ENCODE peak calls at places on chromosomes 13 and 19, in ten cellular contexts. G is psoas muscle; D is CD4-positive, alpha-beta memory T cell; Q is coronary artery; C is heart left ventricle; F is PC-3; J is AG04450; A is CD8-positive, alpha-beta T cell; L is heart right ventricle; V is dorsolateral prefrontal cortex. Y is an unnamed sample.

GRCh38 chr13:105847532-105848295 is 687.7 kb downstream of the EFNB2 start:
- DNase-seq in Q (no peak), D (no peak), J (no peak), G (no peak), L (no peak), C (no peak), V (no peak), F (peak), A (no peak), Y (no peak)

GRCh38 chr13:50636007-50636704 is 207.3 kb downstream of the DLEU7 start:
- DNase-seq in G (no peak), C (no peak), Q (no peak), A (no peak), V (no peak), L (no peak), J (no peak), D (no peak), F (no peak), Y (no peak)

GRCh38 chr13:99656092-99656745 is 154.9 kb downstream of the TM9SF2 start:
- DNase-seq in L (peak), A (peak), Q (no peak), C (peak), D (peak), V (peak), G (peak), J (peak), F (peak), Y (peak)

GRCh38 chr19:52336976-52337375 is 933 bp downstream of the ZNF610 start:
- DNase-seq in A (no peak), C (no peak), G (no peak), V (no peak), L (no peak), Q (no peak), J (no peak), F (no peak), D (no peak), Y (no peak)

GRCh38 chr13:21219044-21219381 is 42.6 kb downstream of the MRPL57 start:
- DNase-seq in Q (no peak), F (no peak), V (no peak), J (no peak), L (no peak), D (no peak), G (no peak), A (no peak), C (no peak), Y (no peak)

GRCh38 chr19:13029893-13030292 is 34.6 kb downstream of the NFIX start:
- DNase-seq in A (no peak), C (peak), V (peak), G (peak), L (no peak), Q (no peak), F (peak), J (no peak), D (no peak), Y (no peak)

GRCh38 chr19:7292352-7292949 is 1.8 kb downstream of the INSR start:
- DNase-seq in C (no peak), L (no peak), G (no peak), V (no peak), Q (no peak), D (no peak), A (no peak), J (no peak), F (no peak), Y (no peak)

GRCh38 chr19:54186934-54187381 is 2.4 kb downstream of the MBOAT7 start:
- DNase-seq in C (no peak), A (no peak), F (no peak), J (no peak), Q (no peak), D (no peak), L (no peak), V (no peak), G (peak), Y (no peak)

GRCh38 chr13:27450921-27451461 is 627 bp upstream of the MTIF3 start:
- DNase-seq in Q (no peak), L (peak), D (no peak), A (no peak), V (peak), F (peak), C (peak), J (no peak), G (peak), Y (no peak)

GRCh38 chr13:112721198-112722104 is 31.6 kb downstream of the ATP11A start:
- DNase-seq in F (no peak), C (no peak), Q (no peak), V (no peak), A (no peak), J (no peak), L (no peak), G (no peak), D (no peak), Y (no peak)

GRCh38 chr13:64675256-64675892 is 2554.8 kb downstream of the PCDH9 start:
- DNase-seq in L (no peak), J (peak), C (no peak), V (no peak), A (no peak), F (peak), D (no peak), G (no peak), Q (no peak), Y (no peak)

GRCh38 chr19:5571777-5572176 is 4.0 kb upstream of the TINCR start:
- DNase-seq in Q (no peak), A (no peak), J (no peak), V (no peak), F (no peak), G (no peak), L (no peak), D (no peak), C (no peak), Y (no peak)

GRCh38 chr19:42129399-42130253 is 2.6 kb downstream of the POU2F2 start:
- DNase-seq in V (no peak), G (peak), C (peak), D (no peak), J (no peak), Q (no peak), L (peak), F (no peak), A (no peak), Y (no peak)

GRCh38 chr19:1445185-1445931 is 4.6 kb upstream of the APC2 start:
- DNase-seq in L (peak), J (no peak), C (peak), A (peak), D (peak), F (peak), Q (no peak), V (peak), G (peak), Y (no peak)

DNA sequence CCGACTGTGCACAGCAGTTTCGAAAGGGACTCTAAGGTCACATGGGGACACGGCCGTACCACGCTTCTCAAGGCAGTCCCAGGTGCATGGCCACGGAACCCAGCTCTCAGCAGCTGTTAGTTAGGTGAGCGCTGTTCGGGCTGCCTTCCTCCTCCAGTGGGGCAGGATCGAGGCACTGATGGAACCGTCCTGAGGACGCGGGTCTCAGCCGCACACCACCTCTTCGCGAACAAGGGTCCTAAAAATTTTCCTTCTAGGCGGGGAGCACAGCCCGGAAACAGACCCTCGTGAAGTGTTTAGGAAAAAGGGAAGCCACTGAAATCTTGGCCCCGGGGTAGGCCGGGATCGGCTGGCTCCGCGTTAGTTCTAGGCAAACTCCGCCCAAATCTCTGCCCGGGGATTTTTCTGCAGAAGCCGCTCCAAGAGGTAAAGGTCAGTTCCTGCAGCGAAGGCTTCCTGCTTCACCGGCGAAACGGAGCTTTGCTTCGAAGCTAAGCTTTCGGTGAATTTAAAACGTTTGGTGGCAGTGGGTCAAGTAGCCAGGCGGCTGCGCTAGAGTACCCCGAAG is 752 bp downstream of the GJB2 start:
- DNase-seq in C (no peak), F (peak), V (no peak), G (no peak), Q (peak), L (no peak), J (no peak), D (no peak), A (no peak), Y (no peak)
- H3K4me3 ChIP-seq in C (peak), F (peak), V (peak), G (peak), Q (peak), L (peak), J (peak), D (no peak), A (peak), Y (peak)

GRCh38 chr19:49442354-49442753 is 1.0 kb upstream of the SLC17A7 start:
- DNase-seq in A (no peak), C (peak), G (peak), L (peak), Q (no peak), D (no peak), F (peak), V (no peak), J (no peak), Y (no peak)
- H3K27ac ChIP-seq in A (no peak), C (peak), G (no peak), L (peak), Q (peak), D (no peak), F (no peak), V (no peak), J (no peak), Y (no peak)

GRCh38 chr13:30865131-30866009 is 40.7 kb upstream of the MEDAG start:
- DNase-seq in Q (peak), J (peak), A (no peak), C (peak), V (peak), D (no peak), G (peak), F (peak), L (peak), Y (no peak)
- H3K4me3 ChIP-seq in Q (peak), J (peak), A (no peak), C (no peak), V (no peak), D (no peak), G (no peak), F (peak), L (no peak), Y (peak)

DNA sequence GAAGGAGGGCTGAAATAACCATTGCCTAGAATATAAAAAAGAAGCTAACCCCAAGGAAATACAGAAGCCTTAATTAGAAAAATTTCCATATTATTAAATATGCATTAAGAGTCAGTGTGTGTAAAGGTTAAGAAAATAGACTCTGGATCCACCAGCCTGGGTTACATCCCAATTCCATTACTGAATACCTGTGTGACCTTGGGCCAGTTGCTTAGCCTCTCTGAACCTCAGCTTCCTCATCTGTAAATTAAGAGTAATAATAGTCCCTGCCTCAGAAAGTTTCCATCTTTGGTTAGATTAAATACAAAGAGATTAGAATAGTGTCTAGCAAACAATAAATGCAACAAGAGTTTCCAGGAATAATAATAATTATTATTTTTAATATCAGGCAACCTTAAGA is 54.5 kb downstream of the ATP7B start:
- DNase-seq in L (no peak), Q (no peak), F (no peak), A (no peak), D (no peak), V (no peak), G (no peak), J (no peak), C (no peak), Y (no peak)
- H3K27ac ChIP-seq in L (no peak), Q (no peak), F (no peak), A (no peak), D (no peak), V (no peak), G (no peak), J (no peak), C (no peak), Y (no peak)